ENCODE peak calls at places on chromosomes 1 and 21, in four cellular contexts. One of them, this sample, is unnamed.
A peak's percentile ranks its signal among the peaks of the same experiment; 100 is the strongest.

GRCh38 chr1:33324677-33325417 is 3.9 kb upstream of the A3GALT2 start:
- DNase-seq in K562: no peak
- DNase-seq in H1: no peak
- DNase-seq in HepG2: no peak
- DNase-seq in this sample: no peak

GRCh38 chr1:109881906-109882287 is 28.8 kb upstream of the CSF1 start:
- DNase-seq in K562: no peak
- DNase-seq in H1: no peak
- DNase-seq in HepG2: no peak
- DNase-seq in this sample: no peak

GRCh38 chr1:119276558-119276957 is 92.0 kb upstream of the HAO2 start:
- DNase-seq in K562: no peak
- DNase-seq in H1: no peak
- DNase-seq in HepG2: no peak
- DNase-seq in this sample: no peak

GRCh38 chr21:31346256-31346821 is 2.3 kb upstream of the TIAM1 start:
- DNase-seq in K562: no peak
- DNase-seq in H1: no peak
- DNase-seq in HepG2: no peak
- DNase-seq in this sample: no peak

GRCh38 chr21:38639782-38640750 is 141.8 kb upstream of the ERG start:
- DNase-seq in K562: no peak
- DNase-seq in H1: no peak
- DNase-seq in HepG2: no peak
- DNase-seq in this sample: no peak

GRCh38 chr1:163231385-163231784 is 28.7 kb upstream of the RGS5 start:
- DNase-seq in K562: no peak
- DNase-seq in H1: no peak
- DNase-seq in HepG2: no peak
- DNase-seq in this sample: no peak

GRCh38 chr1:113243529-113243928 is 146.8 kb upstream of the MAGI3 start:
- DNase-seq in K562: no peak
- DNase-seq in H1: no peak
- DNase-seq in HepG2: no peak
- DNase-seq in this sample: no peak

GRCh38 chr1:178010674-178011073 is 40.8 kb upstream of the SEC16B start:
- DNase-seq in K562: no peak
- DNase-seq in H1: no peak
- DNase-seq in HepG2: no peak
- DNase-seq in this sample: no peak

GRCh38 chr21:40706806-40707205 is 140.2 kb downstream of the DSCAM start:
- DNase-seq in K562: no peak
- DNase-seq in H1: no peak
- DNase-seq in HepG2: no peak
- DNase-seq in this sample: no peak

GRCh38 chr1:15411593-15412487 is 2.2 kb downstream of the EFHD2 start:
- DNase-seq in K562: no peak
- DNase-seq in H1: no peak
- DNase-seq in HepG2: no peak
- DNase-seq in this sample: no peak

GRCh38 chr1:88509369-88509768 is 174.7 kb upstream of the PKN2 start:
- DNase-seq in K562: no peak
- DNase-seq in H1: no peak
- DNase-seq in HepG2: no peak
- DNase-seq in this sample: no peak

GRCh38 chr1:29793101-29793546 is 556.8 kb downstream of the PTPRU start:
- DNase-seq in K562: peak; percentile 69
- DNase-seq in H1: peak; percentile 62
- DNase-seq in HepG2: peak; percentile 74
- DNase-seq in this sample: peak; percentile 61

GRCh38 chr1:48831579-48831978 is 54.9 kb upstream of the BEND5 start:
- DNase-seq in K562: no peak
- DNase-seq in H1: no peak
- DNase-seq in HepG2: no peak
- DNase-seq in this sample: no peak

GRCh38 chr21:46111193-46111571 is 13.3 kb downstream of the COL6A2 start:
- DNase-seq in K562: no peak
- DNase-seq in H1: no peak
- DNase-seq in HepG2: no peak
- DNase-seq in this sample: no peak

GRCh38 chr1:36885537-36886441 is 148.5 kb downstream of the GRIK3 start:
- DNase-seq in K562: no peak
- DNase-seq in H1: no peak
- DNase-seq in HepG2: no peak
- DNase-seq in this sample: no peak

GRCh38 chr1:165717918-165718515 is 19.7 kb upstream of the ALDH9A1 start:
- DNase-seq in K562: peak; percentile 49
- DNase-seq in H1: no peak
- DNase-seq in HepG2: peak; percentile 69
- DNase-seq in this sample: peak; percentile 48

GRCh38 chr1:248906741-248907661 is 966 bp downstream of the PGBD2 start:
- DNase-seq in K562: no peak
- DNase-seq in H1: no peak
- DNase-seq in HepG2: peak; percentile 12
- DNase-seq in this sample: no peak

GRCh38 chr21:36079010-36079649 is 9.3 kb downstream of the CBR1 start:
- DNase-seq in K562: peak; percentile 39
- DNase-seq in H1: no peak
- DNase-seq in HepG2: no peak
- DNase-seq in this sample: no peak

GRCh38 chr1:160352555-160352954 is 9.4 kb downstream of the NCSTN start:
- DNase-seq in K562: no peak
- DNase-seq in H1: no peak
- DNase-seq in HepG2: no peak
- DNase-seq in this sample: no peak

GRCh38 chr1:160357286-160358002 is 9.4 kb upstream of the NHLH1 start:
- DNase-seq in K562: no peak
- DNase-seq in H1: no peak
- DNase-seq in HepG2: no peak
- DNase-seq in this sample: no peak

GRCh38 chr1:160351629-160352028 is 8.4 kb downstream of the NCSTN start:
- DNase-seq in K562: no peak
- DNase-seq in H1: no peak
- DNase-seq in HepG2: no peak
- DNase-seq in this sample: no peak

GRCh38 chr1:160354388-160354985 is 11.3 kb downstream of the NCSTN start:
- DNase-seq in K562: peak; percentile 66
- DNase-seq in H1: no peak
- DNase-seq in HepG2: peak; percentile 20
- DNase-seq in this sample: no peak

GRCh38 chr1:160353223-160353622 is 10.0 kb downstream of the NCSTN start:
- DNase-seq in K562: no peak
- DNase-seq in H1: no peak
- DNase-seq in HepG2: no peak
- DNase-seq in this sample: no peak
- TF ChIP-seq FOSL1 in K562: no peak
- TF ChIP-seq FOSL1 in H1: no peak
- TF ChIP-seq FOSL1 in HepG2: no peak
- TF ChIP-seq FOSL1 in this sample: no peak

GRCh38 chr1:100512803-100513352 is 25.1 kb upstream of the GPR88 start:
- DNase-seq in K562: no peak
- DNase-seq in H1: no peak
- DNase-seq in HepG2: no peak
- DNase-seq in this sample: no peak
- TF ChIP-seq FOSL1 in K562: no peak
- TF ChIP-seq FOSL1 in H1: no peak
- TF ChIP-seq FOSL1 in HepG2: no peak
- TF ChIP-seq FOSL1 in this sample: no peak

GRCh38 chr21:37550618-37551405 is 184.2 kb downstream of the DYRK1A start:
- DNase-seq in K562: peak; percentile 61
- DNase-seq in H1: no peak
- DNase-seq in HepG2: no peak
- DNase-seq in this sample: no peak

GRCh38 chr21:37548521-37548981 is 182.0 kb downstream of the DYRK1A start:
- DNase-seq in K562: no peak
- DNase-seq in H1: no peak
- DNase-seq in HepG2: no peak
- DNase-seq in this sample: no peak

GRCh38 chr21:37546949-37547614 is 180.5 kb downstream of the DYRK1A start:
- DNase-seq in K562: no peak
- DNase-seq in H1: no peak
- DNase-seq in HepG2: no peak
- DNase-seq in this sample: no peak

GRCh38 chr21:37546299-37546908 is 179.8 kb downstream of the DYRK1A start:
- DNase-seq in K562: no peak
- DNase-seq in H1: no peak
- DNase-seq in HepG2: no peak
- DNase-seq in this sample: no peak

GRCh38 chr21:37547615-37547975 is 181.0 kb downstream of the DYRK1A start:
- DNase-seq in K562: no peak
- DNase-seq in H1: no peak
- DNase-seq in HepG2: no peak
- DNase-seq in this sample: no peak
- TF ChIP-seq FOSL1 in K562: no peak
- TF ChIP-seq FOSL1 in H1: no peak
- TF ChIP-seq FOSL1 in HepG2: no peak
- TF ChIP-seq FOSL1 in this sample: no peak

DNA sequence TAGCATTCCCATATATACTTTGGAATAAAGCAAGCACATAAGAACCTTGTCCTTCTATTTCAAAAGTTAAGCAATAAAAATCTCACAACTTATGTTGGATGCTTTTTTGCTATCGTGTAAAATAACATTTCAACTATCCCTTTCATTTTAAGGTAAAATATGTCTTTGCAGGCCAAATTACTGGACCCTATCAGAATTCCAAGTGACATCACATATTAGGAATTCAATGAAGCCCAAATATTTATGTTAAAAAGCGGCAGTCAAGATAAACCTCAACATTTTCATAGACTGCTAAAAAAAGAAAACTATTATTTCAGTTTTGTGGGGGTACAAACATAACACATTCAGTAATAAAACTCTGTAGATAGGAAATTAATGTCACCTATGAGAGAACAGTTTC is 252.0 kb downstream of the KCTD3 start:
- DNase-seq in K562: no peak
- DNase-seq in H1: no peak
- DNase-seq in HepG2: no peak
- DNase-seq in this sample: no peak
- TF ChIP-seq FOSL1 in K562: no peak
- TF ChIP-seq FOSL1 in H1: no peak
- TF ChIP-seq FOSL1 in HepG2: no peak
- TF ChIP-seq FOSL1 in this sample: no peak

DNA sequence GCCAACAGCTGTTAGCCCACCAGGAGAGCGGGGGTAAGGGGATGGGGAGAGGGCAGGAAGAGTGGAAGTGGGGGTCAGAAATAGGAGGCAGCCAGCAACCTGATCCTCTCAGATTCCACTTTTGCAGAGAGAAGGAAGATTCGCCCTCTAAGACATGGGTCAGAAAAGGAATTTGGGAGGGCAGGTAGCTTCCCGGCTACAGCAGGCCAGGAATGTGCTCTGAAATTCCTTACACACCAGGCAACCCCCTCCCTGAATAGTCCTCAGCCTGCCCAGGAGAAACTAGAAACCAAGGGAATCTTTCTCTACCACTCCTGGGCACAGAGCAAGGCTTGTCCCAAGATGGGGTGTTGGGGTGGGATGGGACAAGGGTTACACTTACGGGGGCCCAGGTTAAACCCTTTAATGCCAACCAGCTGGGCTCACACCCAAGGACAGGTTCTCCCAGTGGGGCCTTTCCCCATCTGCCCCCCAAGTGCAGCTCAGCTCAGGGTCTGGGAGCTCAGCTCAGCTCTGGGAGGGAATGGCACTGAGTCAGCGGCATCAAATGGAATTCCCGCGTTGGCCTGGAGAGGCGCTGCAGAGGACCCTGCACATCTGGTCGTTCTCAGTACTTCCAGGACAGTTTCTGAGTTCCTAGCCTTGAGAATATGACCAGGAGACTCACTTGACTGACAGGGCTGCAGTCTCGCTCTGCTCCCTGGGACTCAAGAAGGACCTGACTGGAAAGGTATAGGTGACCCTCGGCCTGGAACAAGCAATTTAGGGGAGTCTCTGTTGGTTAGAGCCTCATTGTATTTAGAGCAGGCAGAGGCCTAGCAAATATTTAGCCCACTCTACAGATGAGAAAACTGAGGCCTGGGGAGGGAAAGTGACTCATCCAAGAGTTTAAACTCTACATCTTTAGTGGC is 761 bp downstream of the TNNT2 start:
- DNase-seq in K562: peak; percentile 76
- DNase-seq in H1: peak; percentile 86
- DNase-seq in HepG2: peak; percentile 39
- DNase-seq in this sample: peak; percentile 59
- TF ChIP-seq FOSL1 in K562: peak; percentile 20
- TF ChIP-seq FOSL1 in H1: no peak
- TF ChIP-seq FOSL1 in HepG2: no peak
- TF ChIP-seq FOSL1 in this sample: no peak

GRCh38 chr1:20138961-20139550 is at the start of gene PLA2G2F:
- DNase-seq in K562: no peak
- DNase-seq in H1: no peak
- DNase-seq in HepG2: no peak
- DNase-seq in this sample: no peak
- TF ChIP-seq FOSL1 in K562: no peak
- TF ChIP-seq FOSL1 in H1: no peak
- TF ChIP-seq FOSL1 in HepG2: no peak
- TF ChIP-seq FOSL1 in this sample: no peak

GRCh38 chr1:198153804-198154203 is 3.0 kb upstream of the NEK7 start:
- DNase-seq in K562: no peak
- DNase-seq in H1: no peak
- DNase-seq in HepG2: no peak
- DNase-seq in this sample: no peak
- TF ChIP-seq FOSL1 in K562: no peak
- TF ChIP-seq FOSL1 in H1: no peak
- TF ChIP-seq FOSL1 in HepG2: no peak
- TF ChIP-seq FOSL1 in this sample: no peak